ENCODE peak calls at places on chromosomes 16 and 17, in six cellular contexts. F is hepatocyte, L is cardiac muscle cell, O is IMR-90, J is left ventricle myocardium inferior, X is kidney. C is an unnamed sample.
A peak's percentile ranks its signal among the peaks of the same experiment; 100 is the strongest.

GRCh38 chr16:20372696-20373095 is 20.2 kb upstream of the UMOD start:
- DNase-seq in O (no peak), F (no peak), L (no peak), X (no peak), J (no peak), C (no peak)

GRCh38 chr17:38459556-38459955 is 31.3 kb downstream of the ARHGAP23 start:
- DNase-seq in X (no peak), O (no peak), J (peak; percentile 51), F (no peak), L (no peak), C (no peak)

GRCh38 chr17:32518856-32519768 is 32.3 kb downstream of the CDK5R1 start:
- DNase-seq in J (peak; percentile 57), X (peak; percentile 80), O (no peak), L (peak; percentile 80), F (peak; percentile 81), C (peak; percentile 49)

GRCh38 chr16:17483266-17483864 is 12.6 kb upstream of the XYLT1 start:
- DNase-seq in X (no peak), F (no peak), L (no peak), J (no peak), O (no peak), C (no peak)

GRCh38 chr17:19723967-19724366 is 7.6 kb upstream of the SLC47A2 start:
- DNase-seq in O (no peak), F (no peak), L (no peak), X (peak; percentile 51), J (no peak), C (no peak)

GRCh38 chr17:64133546-64134215 is 3.7 kb upstream of the ERN1 start:
- DNase-seq in O (peak; percentile 70), L (peak; percentile 70), J (no peak), X (no peak), F (peak; percentile 82), C (no peak)

GRCh38 chr17:55710410-55710809 is 12.3 kb downstream of the TMEM100 start:
- DNase-seq in F (no peak), X (no peak), J (no peak), O (no peak), L (no peak), C (no peak)

GRCh38 chr16:3058173-3059030 is 7.0 kb upstream of the IL32 start:
- DNase-seq in O (no peak), L (peak; percentile 59), X (peak; percentile 88), J (peak; percentile 44), F (peak; percentile 82), C (peak; percentile 62)

GRCh38 chr17:17300624-17301568 is 2.3 kb upstream of the NT5M start:
- DNase-seq in O (peak; percentile 51), L (peak; percentile 91), F (peak; percentile 71), J (peak; percentile 36), X (peak; percentile 80), C (peak; percentile 67)

GRCh38 chr16:25089346-25089745 is 22.2 kb upstream of the LCMT1 start:
- DNase-seq in O (no peak), L (no peak), F (peak; percentile 79), X (no peak), J (no peak), C (no peak)

GRCh38 chr16:86448306-86448705 is 62.0 kb upstream of the FOXF1 start:
- DNase-seq in J (no peak), F (no peak), O (peak; percentile 32), L (no peak), X (no peak), C (no peak)

GRCh38 chr16:2933701-2934100 is 22.0 kb downstream of the FLYWCH1 start:
- DNase-seq in J (no peak), F (no peak), O (no peak), L (no peak), X (no peak), C (no peak)

GRCh38 chr17:49820773-49821172 is 27.1 kb downstream of the TAC4 start:
- DNase-seq in F (no peak), J (no peak), X (no peak), L (no peak), O (no peak), C (no peak)

GRCh38 chr17:49819651-49820050 is 28.2 kb downstream of the TAC4 start:
- DNase-seq in F (no peak), X (no peak), J (no peak), L (no peak), O (no peak), C (no peak)

GRCh38 chr17:49815761-49816281 is 27.3 kb downstream of the KAT7 start:
- DNase-seq in J (no peak), F (no peak), O (no peak), L (no peak), X (no peak), C (no peak)

GRCh38 chr17:49819118-49819517 is 28.8 kb downstream of the TAC4 start:
- DNase-seq in O (no peak), J (no peak), X (no peak), F (no peak), L (no peak), C (no peak)

GRCh38 chr17:49817993-49818392 is 29.5 kb downstream of the KAT7 start:
- DNase-seq in F (no peak), L (no peak), X (no peak), O (no peak), J (no peak), C (no peak)
- H3K4me3 ChIP-seq in F (no peak overlapping the region), L (no peak overlapping the region), X (no peak overlapping the region), O (no peak overlapping the region), J (no peak overlapping the region), C (no peak overlapping the region)

GRCh38 chr17:36183001-36183810 is 6.8 kb upstream of the TBC1D3B start:
- DNase-seq in J (peak; percentile 66), F (peak; percentile 96), L (peak; percentile 86), X (peak; percentile 81), O (peak; percentile 54), C (peak; percentile 75)
- H3K4me3 ChIP-seq in J (peak overlapping the region; percentile 77), F (peak overlapping the region; percentile 76), L (peak overlapping the region; percentile 49), X (no peak overlapping the region), O (peak overlapping the region; percentile 27), C (peak overlapping the region; percentile 62)

DNA sequence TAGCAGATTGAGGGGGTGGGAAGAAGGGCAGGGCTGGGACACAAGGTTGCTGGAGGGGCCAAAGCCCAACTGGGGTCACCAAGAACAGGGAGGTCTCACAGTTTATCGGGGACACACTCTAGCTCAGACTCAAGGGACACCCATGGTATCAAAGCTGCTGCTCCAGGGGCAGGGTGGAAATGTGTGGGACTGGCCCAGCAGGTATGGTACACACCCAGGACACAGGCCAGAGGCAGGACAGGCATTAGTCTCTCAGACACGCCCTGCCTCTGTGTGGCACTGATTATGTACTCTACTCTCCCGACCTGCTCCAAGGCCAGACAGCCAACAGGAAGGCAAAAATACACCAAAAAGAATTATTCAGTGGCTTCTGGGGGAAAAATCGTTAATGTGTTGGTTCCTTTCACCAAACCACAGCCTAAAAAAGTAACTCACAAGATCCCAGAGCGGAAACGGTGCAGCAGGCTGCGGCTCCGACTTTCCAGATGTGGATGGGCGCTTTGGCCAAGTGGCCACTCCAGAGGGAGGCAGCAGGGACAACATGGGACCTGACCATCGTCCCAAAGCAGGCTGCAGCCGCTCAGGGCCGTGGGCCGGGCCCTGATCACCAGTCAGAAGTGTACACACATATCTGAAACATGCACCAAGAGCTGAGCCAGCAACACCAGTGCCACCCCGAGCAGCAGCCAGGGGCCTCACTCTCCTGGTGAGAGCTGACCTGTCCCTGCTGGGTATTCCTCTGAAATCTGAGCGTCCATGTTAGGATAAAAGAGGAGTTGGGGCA is 978 bp upstream of the SIRT7 start:
- DNase-seq in F (no peak), X (no peak), L (no peak), O (no peak), J (no peak), C (no peak)
- H3K4me3 ChIP-seq in F (no peak overlapping the region), X (no peak overlapping the region), L (no peak overlapping the region), O (no peak overlapping the region), J (peak overlapping the region; percentile 90), C (no peak overlapping the region)

DNA sequence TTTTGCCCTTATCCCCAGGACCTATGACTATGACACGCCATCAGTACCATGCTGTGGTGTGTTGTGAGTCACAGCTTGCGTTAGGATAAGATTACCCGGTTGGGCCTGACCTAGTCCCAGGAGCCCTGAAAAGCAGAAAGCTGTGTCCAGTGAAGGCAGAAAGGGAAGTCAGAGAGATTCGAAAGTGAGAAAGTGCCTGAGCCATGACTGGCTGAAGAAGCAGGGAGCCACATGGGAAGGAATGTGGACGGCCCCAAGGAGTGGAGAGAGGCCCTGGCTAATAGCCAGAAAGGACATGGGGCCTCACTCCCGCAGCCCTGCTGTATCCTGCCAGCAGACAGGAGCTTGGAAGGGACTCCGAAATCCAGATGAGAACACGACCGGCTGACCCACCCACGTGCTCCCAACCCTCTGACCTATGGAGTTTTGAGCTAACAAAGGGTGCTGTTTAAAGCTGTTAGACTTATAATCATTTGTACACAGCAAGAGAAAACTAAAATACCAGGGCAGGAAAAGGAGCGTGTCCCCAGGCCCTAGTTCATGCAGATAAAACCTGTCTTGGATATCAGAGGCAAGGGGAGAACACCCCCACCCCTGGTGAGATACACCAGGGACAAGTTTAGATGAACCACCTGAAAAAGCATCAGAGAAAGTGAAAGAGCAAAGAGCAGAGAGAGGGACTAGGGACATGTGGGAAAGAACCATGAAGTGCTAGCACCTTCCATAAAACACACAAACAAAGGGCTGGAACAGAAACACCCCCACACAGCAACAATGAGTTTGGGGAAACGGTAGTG is 115.3 kb downstream of the SLC39A11 start:
- DNase-seq in X (no peak), F (peak; percentile 75), O (peak; percentile 95), J (peak; percentile 38), L (peak; percentile 66), C (peak; percentile 49)
- H3K4me3 ChIP-seq in X (peak overlapping the region; percentile 31), F (no peak overlapping the region), O (no peak overlapping the region), J (no peak overlapping the region), L (no peak overlapping the region), C (no peak overlapping the region)

GRCh38 chr17:67531291-67531690 is 154.2 kb downstream of the PITPNC1 start:
- DNase-seq in X (no peak), J (peak; percentile 22), L (no peak), O (no peak), F (no peak), C (peak; percentile 21)
- H3K4me3 ChIP-seq in X (no peak overlapping the region), J (peak overlapping the region; percentile 7), L (no peak overlapping the region), O (no peak overlapping the region), F (no peak overlapping the region), C (no peak overlapping the region)

DNA sequence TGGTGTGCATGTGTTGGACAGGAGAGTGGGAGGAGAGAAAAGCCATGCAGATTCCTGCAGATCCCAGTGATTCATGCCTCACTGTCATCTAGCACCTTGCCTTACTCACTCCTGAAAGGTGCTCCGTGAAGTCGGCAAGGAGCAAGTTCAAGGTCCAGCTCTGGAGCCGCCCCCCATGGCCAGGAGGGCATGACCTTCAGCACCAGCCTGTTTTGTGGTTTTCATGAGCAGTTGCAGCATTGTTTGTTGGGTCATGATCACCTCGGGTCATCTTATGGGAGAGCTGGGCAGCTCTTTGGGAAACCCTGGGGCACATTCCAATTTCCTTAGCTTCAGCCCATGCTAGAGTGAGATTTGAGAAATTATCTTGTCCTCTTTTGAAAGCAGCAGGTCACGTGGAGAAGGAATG is 137.5 kb upstream of the IRX3 start:
- DNase-seq in X (no peak), F (no peak), J (no peak), L (no peak), O (no peak), C (no peak)
- H3K4me3 ChIP-seq in X (no peak overlapping the region), F (no peak overlapping the region), J (no peak overlapping the region), L (no peak overlapping the region), O (no peak overlapping the region), C (no peak overlapping the region)